ENCODE peak calls at places on chromosomes 13 and 19, in six cellular contexts. Z is uterus; I is kidney glomerular epithelial cell; L is astrocyte of the spinal cord; F is activated T-helper 1 cell treated with anti-CD3 and anti-CD28 coated beads, Interleukin-2, amount 50 U/mL, for 16 hours; V is activated CD4-positive, CD25-positive, alpha-beta regulatory T cell. C is an unnamed sample.

GRCh38 chr13:24887759-24888158 is 123.8 kb downstream of the RNF17 start:
- DNase-seq in Z (no peak), I (no peak), L (no peak), F (no peak), V (no peak), C (no peak)

GRCh38 chr19:56115490-56115889 is 5.6 kb downstream of the ZNF787 start:
- DNase-seq in Z (no peak), I (no peak), L (no peak), F (no peak), V (no peak), C (no peak)

GRCh38 chr13:80742027-80742426 is 401.1 kb upstream of the SPRY2 start:
- DNase-seq in Z (no peak), I (no peak), L (no peak), F (no peak), V (no peak), C (no peak)

GRCh38 chr13:91946498-91947070 is 548.2 kb downstream of the GPC5 start:
- DNase-seq in Z (no peak), I (peak), L (peak), F (no peak), V (no peak), C (no peak)

GRCh38 chr13:35712907-35713685 is 236.6 kb upstream of the MAB21L1 start:
- DNase-seq in Z (no peak), I (peak), L (peak), F (no peak), V (no peak), C (no peak)

GRCh38 chr19:56348289-56348877 is 33.7 kb upstream of the ZSCAN5A start:
- DNase-seq in Z (no peak), I (no peak), L (no peak), F (no peak), V (no peak), C (no peak)

GRCh38 chr19:10189631-10190425 is 4.9 kb downstream of the DNMT1 start:
- DNase-seq in Z (no peak), I (no peak), L (peak), F (no peak), V (no peak), C (no peak)

GRCh38 chr19:6042776-6043726 is 65.1 kb upstream of the RANBP3 start:
- DNase-seq in Z (peak), I (no peak), L (no peak), F (no peak), V (no peak), C (peak)

GRCh38 chr19:6233051-6233826 is 46.5 kb downstream of the MLLT1 start:
- DNase-seq in Z (peak), I (no peak), L (peak), F (no peak), V (no peak), C (no peak)

GRCh38 chr19:33468361-33469170 is 53.0 kb downstream of the PEPD start:
- DNase-seq in Z (no peak), I (no peak), L (peak), F (no peak), V (no peak), C (no peak)

C was measured in vagina.